ENCODE peak calls at places on chromosomes 12 and 14, in seven cellular contexts. One of them, this sample, is unnamed.

GRCh38 chr12:71183018-71183417 is 25.2 kb upstream of the TSPAN8 start:
- DNase-seq in HCEC 1CT: peak
- DNase-seq in stimulated activated naive CD8-positive, alpha-beta T cell treated with anti-CD3 and anti-CD28 coated beads, Interleukin-15, amount 100 ng/mL, for 72 hours: no peak
- DNase-seq in body of pancreas: no peak
- DNase-seq in choroid plexus epithelial cell: peak
- DNase-seq in posterior cingulate gyrus: no peak
- DNase-seq in suprapubic skin: no peak
- DNase-seq in this sample: no peak

GRCh38 chr14:77027538-77028383 is 747 bp downstream of the IRF2BPL start:
- DNase-seq in HCEC 1CT: peak
- DNase-seq in stimulated activated naive CD8-positive, alpha-beta T cell treated with anti-CD3 and anti-CD28 coated beads, Interleukin-15, amount 100 ng/mL, for 72 hours: peak
- DNase-seq in body of pancreas: peak
- DNase-seq in choroid plexus epithelial cell: peak
- DNase-seq in posterior cingulate gyrus: peak
- DNase-seq in suprapubic skin: peak
- DNase-seq in this sample: peak

GRCh38 chr14:94056579-94057308 is 24.3 kb downstream of the DDX24 start:
- DNase-seq in HCEC 1CT: no peak
- DNase-seq in stimulated activated naive CD8-positive, alpha-beta T cell treated with anti-CD3 and anti-CD28 coated beads, Interleukin-15, amount 100 ng/mL, for 72 hours: peak
- DNase-seq in body of pancreas: peak
- DNase-seq in choroid plexus epithelial cell: peak
- DNase-seq in posterior cingulate gyrus: no peak
- DNase-seq in suprapubic skin: peak
- DNase-seq in this sample: no peak

GRCh38 chr14:36161781-36162180 is 14.7 kb downstream of the PTCSC3 start:
- DNase-seq in HCEC 1CT: no peak
- DNase-seq in stimulated activated naive CD8-positive, alpha-beta T cell treated with anti-CD3 and anti-CD28 coated beads, Interleukin-15, amount 100 ng/mL, for 72 hours: no peak
- DNase-seq in body of pancreas: no peak
- DNase-seq in choroid plexus epithelial cell: no peak
- DNase-seq in posterior cingulate gyrus: no peak
- DNase-seq in suprapubic skin: no peak
- DNase-seq in this sample: no peak

GRCh38 chr12:11581179-11581755 is 68.2 kb upstream of the ETV6 start:
- DNase-seq in HCEC 1CT: peak
- DNase-seq in stimulated activated naive CD8-positive, alpha-beta T cell treated with anti-CD3 and anti-CD28 coated beads, Interleukin-15, amount 100 ng/mL, for 72 hours: peak
- DNase-seq in body of pancreas: peak
- DNase-seq in choroid plexus epithelial cell: peak
- DNase-seq in posterior cingulate gyrus: no peak
- DNase-seq in suprapubic skin: no peak
- DNase-seq in this sample: peak

GRCh38 chr12:121590476-121591143 is 9.8 kb upstream of the KDM2B start:
- DNase-seq in HCEC 1CT: peak
- DNase-seq in stimulated activated naive CD8-positive, alpha-beta T cell treated with anti-CD3 and anti-CD28 coated beads, Interleukin-15, amount 100 ng/mL, for 72 hours: peak
- DNase-seq in body of pancreas: no peak
- DNase-seq in choroid plexus epithelial cell: peak
- DNase-seq in posterior cingulate gyrus: no peak
- DNase-seq in suprapubic skin: no peak
- DNase-seq in this sample: no peak

GRCh38 chr12:53179694-53180269 is 740 bp upstream of the ZNF740 start:
- DNase-seq in HCEC 1CT: peak
- DNase-seq in stimulated activated naive CD8-positive, alpha-beta T cell treated with anti-CD3 and anti-CD28 coated beads, Interleukin-15, amount 100 ng/mL, for 72 hours: no peak
- DNase-seq in body of pancreas: no peak
- DNase-seq in choroid plexus epithelial cell: no peak
- DNase-seq in posterior cingulate gyrus: no peak
- DNase-seq in suprapubic skin: no peak
- DNase-seq in this sample: peak

GRCh38 chr12:77734489-77734888 is 96.2 kb upstream of the NAV3 start:
- DNase-seq in HCEC 1CT: peak
- DNase-seq in stimulated activated naive CD8-positive, alpha-beta T cell treated with anti-CD3 and anti-CD28 coated beads, Interleukin-15, amount 100 ng/mL, for 72 hours: no peak
- DNase-seq in body of pancreas: no peak
- DNase-seq in choroid plexus epithelial cell: peak
- DNase-seq in posterior cingulate gyrus: no peak
- DNase-seq in suprapubic skin: no peak
- DNase-seq in this sample: no peak

GRCh38 chr14:67359319-67359774 is 257 bp downstream of the ATP6V1D start:
- DNase-seq in HCEC 1CT: peak
- DNase-seq in stimulated activated naive CD8-positive, alpha-beta T cell treated with anti-CD3 and anti-CD28 coated beads, Interleukin-15, amount 100 ng/mL, for 72 hours: no peak
- DNase-seq in body of pancreas: no peak
- DNase-seq in choroid plexus epithelial cell: peak
- DNase-seq in posterior cingulate gyrus: peak
- DNase-seq in suprapubic skin: no peak
- DNase-seq in this sample: no peak

GRCh38 chr12:49403887-49404517 is 36.7 kb downstream of the SPATS2 start:
- DNase-seq in HCEC 1CT: no peak
- DNase-seq in stimulated activated naive CD8-positive, alpha-beta T cell treated with anti-CD3 and anti-CD28 coated beads, Interleukin-15, amount 100 ng/mL, for 72 hours: no peak
- DNase-seq in body of pancreas: no peak
- DNase-seq in choroid plexus epithelial cell: no peak
- DNase-seq in posterior cingulate gyrus: no peak
- DNase-seq in suprapubic skin: no peak
- DNase-seq in this sample: no peak

GRCh38 chr12:13218641-13219040 is 22.1 kb downstream of the EMP1 start:
- DNase-seq in HCEC 1CT: no peak
- DNase-seq in stimulated activated naive CD8-positive, alpha-beta T cell treated with anti-CD3 and anti-CD28 coated beads, Interleukin-15, amount 100 ng/mL, for 72 hours: no peak
- DNase-seq in body of pancreas: no peak
- DNase-seq in choroid plexus epithelial cell: no peak
- DNase-seq in posterior cingulate gyrus: no peak
- DNase-seq in suprapubic skin: no peak
- DNase-seq in this sample: no peak

GRCh38 chr14:65356327-65356836 is 56.1 kb upstream of the FUT8 start:
- DNase-seq in HCEC 1CT: peak
- DNase-seq in stimulated activated naive CD8-positive, alpha-beta T cell treated with anti-CD3 and anti-CD28 coated beads, Interleukin-15, amount 100 ng/mL, for 72 hours: peak
- DNase-seq in body of pancreas: no peak
- DNase-seq in choroid plexus epithelial cell: peak
- DNase-seq in posterior cingulate gyrus: no peak
- DNase-seq in suprapubic skin: no peak
- DNase-seq in this sample: no peak

GRCh38 chr12:100799770-100800169 is 5.2 kb downstream of the ANO4 start:
- DNase-seq in HCEC 1CT: peak
- DNase-seq in stimulated activated naive CD8-positive, alpha-beta T cell treated with anti-CD3 and anti-CD28 coated beads, Interleukin-15, amount 100 ng/mL, for 72 hours: no peak
- DNase-seq in body of pancreas: no peak
- DNase-seq in choroid plexus epithelial cell: no peak
- DNase-seq in posterior cingulate gyrus: no peak
- DNase-seq in suprapubic skin: no peak
- DNase-seq in this sample: peak

GRCh38 chr12:52162971-52163370 is 28.8 kb downstream of the KRT80 start:
- DNase-seq in HCEC 1CT: no peak
- DNase-seq in stimulated activated naive CD8-positive, alpha-beta T cell treated with anti-CD3 and anti-CD28 coated beads, Interleukin-15, amount 100 ng/mL, for 72 hours: no peak
- DNase-seq in body of pancreas: no peak
- DNase-seq in choroid plexus epithelial cell: no peak
- DNase-seq in posterior cingulate gyrus: no peak
- DNase-seq in suprapubic skin: no peak
- DNase-seq in this sample: no peak

GRCh38 chr12:92288533-92288932 is 142.9 kb upstream of the BTG1 start:
- DNase-seq in HCEC 1CT: no peak
- DNase-seq in stimulated activated naive CD8-positive, alpha-beta T cell treated with anti-CD3 and anti-CD28 coated beads, Interleukin-15, amount 100 ng/mL, for 72 hours: no peak
- DNase-seq in body of pancreas: no peak
- DNase-seq in choroid plexus epithelial cell: no peak
- DNase-seq in posterior cingulate gyrus: no peak
- DNase-seq in suprapubic skin: no peak
- DNase-seq in this sample: peak

GRCh38 chr12:2101798-2102197 is 49.0 kb downstream of the CACNA1C start:
- DNase-seq in HCEC 1CT: no peak
- DNase-seq in stimulated activated naive CD8-positive, alpha-beta T cell treated with anti-CD3 and anti-CD28 coated beads, Interleukin-15, amount 100 ng/mL, for 72 hours: no peak
- DNase-seq in body of pancreas: no peak
- DNase-seq in choroid plexus epithelial cell: no peak
- DNase-seq in posterior cingulate gyrus: no peak
- DNase-seq in suprapubic skin: no peak
- DNase-seq in this sample: no peak

GRCh38 chr12:26869908-26870459 is 37.0 kb upstream of the ITPR2 start:
- DNase-seq in HCEC 1CT: no peak
- DNase-seq in stimulated activated naive CD8-positive, alpha-beta T cell treated with anti-CD3 and anti-CD28 coated beads, Interleukin-15, amount 100 ng/mL, for 72 hours: no peak
- DNase-seq in body of pancreas: no peak
- DNase-seq in choroid plexus epithelial cell: no peak
- DNase-seq in posterior cingulate gyrus: no peak
- DNase-seq in suprapubic skin: no peak
- DNase-seq in this sample: no peak

GRCh38 chr12:30926243-30927209 is at the start of gene TSPAN11:
- DNase-seq in HCEC 1CT: no peak
- DNase-seq in stimulated activated naive CD8-positive, alpha-beta T cell treated with anti-CD3 and anti-CD28 coated beads, Interleukin-15, amount 100 ng/mL, for 72 hours: peak
- DNase-seq in body of pancreas: no peak
- DNase-seq in choroid plexus epithelial cell: peak
- DNase-seq in posterior cingulate gyrus: no peak
- DNase-seq in suprapubic skin: peak
- DNase-seq in this sample: peak

GRCh38 chr14:54625158-54625557 is 58.2 kb downstream of the SAMD4A start:
- DNase-seq in HCEC 1CT: peak
- DNase-seq in stimulated activated naive CD8-positive, alpha-beta T cell treated with anti-CD3 and anti-CD28 coated beads, Interleukin-15, amount 100 ng/mL, for 72 hours: no peak
- DNase-seq in body of pancreas: no peak
- DNase-seq in choroid plexus epithelial cell: peak
- DNase-seq in posterior cingulate gyrus: no peak
- DNase-seq in suprapubic skin: no peak
- DNase-seq in this sample: no peak

GRCh38 chr12:94667031-94667540 is 16.7 kb upstream of the TMCC3 start:
- DNase-seq in HCEC 1CT: no peak
- DNase-seq in stimulated activated naive CD8-positive, alpha-beta T cell treated with anti-CD3 and anti-CD28 coated beads, Interleukin-15, amount 100 ng/mL, for 72 hours: no peak
- DNase-seq in body of pancreas: no peak
- DNase-seq in choroid plexus epithelial cell: no peak
- DNase-seq in posterior cingulate gyrus: no peak
- DNase-seq in suprapubic skin: no peak
- DNase-seq in this sample: no peak

GRCh38 chr12:15852383-15852782 is 29.8 kb upstream of the STRAP start:
- DNase-seq in HCEC 1CT: peak
- DNase-seq in stimulated activated naive CD8-positive, alpha-beta T cell treated with anti-CD3 and anti-CD28 coated beads, Interleukin-15, amount 100 ng/mL, for 72 hours: no peak
- DNase-seq in body of pancreas: no peak
- DNase-seq in choroid plexus epithelial cell: peak
- DNase-seq in posterior cingulate gyrus: no peak
- DNase-seq in suprapubic skin: no peak
- DNase-seq in this sample: no peak

GRCh38 chr14:80615831-80616230 is 325.7 kb downstream of the CEP128 start:
- DNase-seq in HCEC 1CT: no peak
- DNase-seq in stimulated activated naive CD8-positive, alpha-beta T cell treated with anti-CD3 and anti-CD28 coated beads, Interleukin-15, amount 100 ng/mL, for 72 hours: no peak
- DNase-seq in body of pancreas: no peak
- DNase-seq in choroid plexus epithelial cell: no peak
- DNase-seq in posterior cingulate gyrus: no peak
- DNase-seq in suprapubic skin: no peak
- DNase-seq in this sample: no peak

GRCh38 chr14:77516111-77516510 is 17.5 kb upstream of the ISM2 start:
- DNase-seq in HCEC 1CT: no peak
- DNase-seq in stimulated activated naive CD8-positive, alpha-beta T cell treated with anti-CD3 and anti-CD28 coated beads, Interleukin-15, amount 100 ng/mL, for 72 hours: no peak
- DNase-seq in body of pancreas: no peak
- DNase-seq in choroid plexus epithelial cell: peak
- DNase-seq in posterior cingulate gyrus: no peak
- DNase-seq in suprapubic skin: no peak
- DNase-seq in this sample: no peak

GRCh38 chr12:46788247-46788887 is 37.4 kb downstream of the SLC38A4 start:
- DNase-seq in HCEC 1CT: peak
- DNase-seq in stimulated activated naive CD8-positive, alpha-beta T cell treated with anti-CD3 and anti-CD28 coated beads, Interleukin-15, amount 100 ng/mL, for 72 hours: no peak
- DNase-seq in body of pancreas: no peak
- DNase-seq in choroid plexus epithelial cell: peak
- DNase-seq in posterior cingulate gyrus: no peak
- DNase-seq in suprapubic skin: no peak
- DNase-seq in this sample: no peak

This sample was measured in hippocampal formation.